ENCODE peak calls at places on chromosomes 7 and 10, in nine cellular contexts. F is psoas muscle; Z is mucosa of descending colon; S is omental fat pad; E is activated CD8-positive, alpha-beta T cell treated with anti-CD3 and anti-CD28 coated beads for 36 hours; R is PC-3; Y is CD8-positive, alpha-beta T cell; K is RWPE2; G is body of pancreas. I is an unnamed sample.

GRCh38 chr7:155216475-155217272 is 81.0 kb upstream of the INSIG1 start:
- ATAC-seq in F (no peak), Z (no peak), S (no peak), E (no peak), R (peak), Y (no peak), K (peak), G (no peak), I (no peak)

GRCh38 chr7:108211382-108212201 is 81.4 kb upstream of the LAMB4 start:
- ATAC-seq in F (no peak), Z (peak), S (no peak), E (no peak), R (peak), Y (no peak), K (peak), G (no peak), I (no peak)

GRCh38 chr7:18361756-18362155 is 133.8 kb upstream of the HDAC9 start:
- ATAC-seq in F (no peak), Z (peak), S (no peak), E (no peak), R (no peak), Y (no peak), K (no peak), G (peak), I (no peak)

GRCh38 chr10:25059990-25060389 is 43.6 kb downstream of the THNSL1 start:
- ATAC-seq in F (peak), Z (peak), S (peak), E (no peak), R (peak), Y (no peak), K (peak), G (peak), I (peak)

GRCh38 chr10:2049560-2049959 is 312.2 kb upstream of the ADARB2 start:
- ATAC-seq in F (no peak), Z (no peak), S (no peak), E (no peak), R (no peak), Y (no peak), K (peak), G (no peak), I (no peak)

GRCh38 chr10:61987537-61987936 is 86.0 kb downstream of the ARID5B start:
- ATAC-seq in F (no peak), Z (peak), S (no peak), E (peak), R (no peak), Y (peak), K (no peak), G (no peak), I (no peak)

GRCh38 chr10:84908491-84908890 is 580.1 kb downstream of the CCSER2 start:
- ATAC-seq in F (no peak), Z (no peak), S (no peak), E (no peak), R (no peak), Y (no peak), K (no peak), G (no peak), I (no peak)

GRCh38 chr10:20088302-20088701 is 272.1 kb downstream of the PLXDC2 start:
- ATAC-seq in F (no peak), Z (peak), S (no peak), E (no peak), R (no peak), Y (no peak), K (no peak), G (no peak), I (no peak)

GRCh38 chr10:72259491-72260214 is 14.1 kb upstream of the DDIT4 start:
- ATAC-seq in F (peak), Z (no peak), S (no peak), E (no peak), R (no peak), Y (no peak), K (no peak), G (no peak), I (no peak)

GRCh38 chr7:152504367-152504766 is 68.6 kb upstream of the KMT2C start:
- ATAC-seq in F (no peak), Z (no peak), S (no peak), E (no peak), R (peak), Y (no peak), K (no peak), G (no peak), I (no peak)

GRCh38 chr7:95718556-95719410 is 53.6 kb upstream of the DYNC1I1 start:
- ATAC-seq in F (no peak), Z (no peak), S (no peak), E (no peak), R (peak), Y (no peak), K (peak), G (no peak), I (no peak)

GRCh38 chr7:116561697-116562483 is 37.1 kb downstream of the CAV1 start:
- ATAC-seq in F (peak), Z (no peak), S (no peak), E (no peak), R (no peak), Y (no peak), K (peak), G (no peak), I (peak)

GRCh38 chr7:4842302-4843064 is 19.3 kb downstream of the PAPOLB start:
- ATAC-seq in F (no peak), Z (peak), S (no peak), E (no peak), R (no peak), Y (no peak), K (no peak), G (peak), I (peak)

GRCh38 chr7:74138334-74138867 is 35.8 kb upstream of the EIF4H start:
- ATAC-seq in F (no peak), Z (no peak), S (no peak), E (no peak), R (no peak), Y (no peak), K (no peak), G (no peak), I (no peak)

GRCh38 chr10:33497338-33497737 is 162.9 kb upstream of the NRP1 start:
- ATAC-seq in F (no peak), Z (no peak), S (no peak), E (no peak), R (no peak), Y (no peak), K (no peak), G (no peak), I (no peak)

GRCh38 chr7:102872460-102872859 is 40.3 kb upstream of the LRRC17 start:
- ATAC-seq in F (no peak), Z (no peak), S (no peak), E (no peak), R (peak), Y (no peak), K (peak), G (no peak), I (no peak)

GRCh38 chr10:1406172-1406975 is 331.0 kb downstream of the ADARB2 start:
- ATAC-seq in F (no peak), Z (no peak), S (no peak), E (no peak), R (no peak), Y (no peak), K (no peak), G (no peak), I (no peak)

GRCh38 chr7:82049442-82049841 is 279.6 kb upstream of the HGF start:
- ATAC-seq in F (no peak), Z (no peak), S (no peak), E (no peak), R (peak), Y (no peak), K (no peak), G (no peak), I (no peak)

GRCh38 chr10:5412277-5412941 is at the start of gene NET1:
- ATAC-seq in F (peak), Z (peak), S (peak), E (peak), R (peak), Y (peak), K (peak), G (peak), I (peak)

DNA sequence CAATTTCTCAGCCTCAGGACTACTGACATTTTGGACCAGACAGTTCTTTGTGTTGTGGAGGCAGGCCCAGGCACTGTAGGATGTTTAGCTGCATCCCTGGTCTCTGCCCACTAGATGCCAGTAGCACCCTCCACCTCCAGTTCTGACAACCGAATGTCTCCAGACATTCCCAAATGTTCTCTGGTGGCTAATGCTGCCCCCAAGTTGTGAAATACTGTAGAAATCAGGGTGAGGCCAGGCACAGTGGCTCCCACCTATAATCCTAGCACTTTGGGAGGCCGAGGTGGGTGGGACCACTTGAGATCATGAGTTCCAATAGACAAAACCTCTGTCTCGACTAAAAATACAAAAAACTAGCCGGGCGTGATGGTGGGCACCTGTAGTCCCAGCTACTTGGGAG is 18.2 kb downstream of the HNRNPF start:
- ATAC-seq in F (peak), Z (peak), S (no peak), E (peak), R (peak), Y (peak), K (peak), G (peak), I (peak)
- TF ChIP-seq CTCF in F (peak), Z (no peak), S (no peak), E (no peak), R (peak), Y (peak), K (peak), G (peak), I (no peak)

DNA sequence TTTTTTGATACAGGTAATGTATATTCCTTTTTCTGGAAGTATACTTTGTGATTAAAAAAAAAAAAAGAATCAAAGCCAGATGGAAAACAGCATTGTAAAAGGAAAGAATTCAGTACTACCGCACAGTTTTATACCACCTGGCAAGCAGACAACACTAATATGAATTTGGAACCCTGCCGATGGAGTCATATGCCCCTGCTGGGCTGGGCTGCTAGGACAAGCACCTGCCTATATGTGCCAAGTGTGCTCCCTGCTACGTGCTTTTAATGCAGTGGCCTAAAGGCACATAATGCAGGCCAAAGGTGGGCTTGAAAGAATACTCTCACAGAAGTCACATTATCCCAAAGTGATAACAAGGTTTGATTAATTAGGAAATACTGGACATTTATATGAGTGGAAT is 29.8 kb upstream of the WAC start:
- ATAC-seq in F (no peak), Z (peak), S (no peak), E (no peak), R (peak), Y (no peak), K (peak), G (peak), I (no peak)
- TF ChIP-seq CTCF in F (no peak), Z (no peak), S (no peak), E (no peak), R (no peak), Y (no peak), K (no peak), G (peak), I (no peak)

DNA sequence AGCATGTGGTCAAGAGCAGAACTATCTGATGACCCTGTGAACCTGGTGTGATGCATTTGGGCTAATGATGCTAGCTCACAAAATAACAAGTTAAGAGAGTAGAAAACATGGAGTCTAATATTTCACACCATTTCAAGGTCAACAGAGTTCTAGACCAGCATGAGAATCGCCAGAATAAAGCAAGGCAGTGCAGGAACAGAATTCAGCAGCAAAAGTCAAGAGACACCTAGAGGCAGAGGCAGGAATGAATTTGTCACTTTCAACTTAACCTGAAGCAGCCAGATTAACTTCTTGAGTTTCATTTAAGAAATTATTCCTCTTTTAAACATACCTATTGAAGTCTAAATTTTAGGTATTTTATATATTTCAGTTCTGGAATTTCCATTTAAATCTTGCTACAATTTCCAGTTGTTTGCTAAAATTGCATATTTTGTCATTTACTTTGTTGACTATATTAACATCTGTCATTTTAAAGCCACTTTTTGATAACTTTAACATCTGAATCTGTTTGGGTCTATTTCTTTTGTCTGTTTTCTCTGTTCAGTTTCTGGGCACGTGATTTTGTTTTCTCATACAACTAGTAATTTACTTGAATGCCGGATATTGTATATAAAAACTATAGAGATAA is 44.2 kb upstream of the PRSS58 start:
- ATAC-seq in F (no peak), Z (no peak), S (no peak), E (peak), R (peak), Y (no peak), K (peak), G (no peak), I (no peak)
- TF ChIP-seq CTCF in F (no peak), Z (no peak), S (no peak), E (peak), R (peak), Y (peak), K (peak), G (peak), I (no peak)

GRCh38 chr7:88402529-88402928 is 95.8 kb upstream of the STEAP4 start:
- ATAC-seq in F (no peak), Z (no peak), S (no peak), E (no peak), R (no peak), Y (no peak), K (no peak), G (no peak), I (no peak)

GRCh38 chr7:88396948-88397322 is 90.2 kb upstream of the STEAP4 start:
- ATAC-seq in F (no peak), Z (no peak), S (no peak), E (peak), R (no peak), Y (no peak), K (no peak), G (no peak), I (no peak)

GRCh38 chr7:88399036-88399435 is 92.3 kb upstream of the STEAP4 start:
- ATAC-seq in F (no peak), Z (no peak), S (no peak), E (no peak), R (no peak), Y (no peak), K (no peak), G (no peak), I (no peak)

GRCh38 chr7:88396295-88396947 is 89.7 kb upstream of the STEAP4 start:
- ATAC-seq in F (no peak), Z (no peak), S (no peak), E (peak), R (no peak), Y (no peak), K (no peak), G (no peak), I (no peak)

DNA sequence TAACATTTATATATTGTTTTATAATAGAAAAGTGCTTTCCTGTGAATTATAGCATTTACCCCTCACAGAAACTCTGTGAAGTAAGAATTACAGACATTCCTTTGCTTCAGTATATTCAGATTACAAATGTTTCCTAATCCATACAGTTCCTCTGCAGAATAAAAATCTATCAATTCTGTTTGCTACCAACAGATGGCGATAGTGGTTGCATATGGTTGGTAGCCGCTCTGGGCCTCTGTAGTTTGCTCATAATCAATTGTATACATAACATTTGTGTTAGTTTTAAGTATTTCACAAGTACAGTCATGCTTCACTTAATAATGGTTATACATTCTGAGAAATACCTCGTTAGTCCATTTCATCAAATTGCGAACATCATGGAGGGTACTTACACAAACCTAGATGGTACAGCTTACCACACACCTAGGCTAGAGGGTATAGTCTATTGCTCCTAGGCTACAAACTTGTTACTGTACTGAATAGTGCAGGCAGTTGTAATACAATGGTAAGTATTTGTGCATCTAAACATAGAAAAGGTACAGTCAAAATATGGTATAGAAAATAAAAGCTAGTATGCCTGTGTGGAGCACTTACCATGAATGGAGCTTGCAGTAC is 94.4 kb upstream of the STEAP4 start:
- ATAC-seq in F (no peak), Z (peak), S (no peak), E (peak), R (peak), Y (no peak), K (peak), G (peak), I (no peak)
- TF ChIP-seq CTCF in F (peak), Z (peak), S (no peak), E (peak), R (peak), Y (peak), K (peak), G (peak), I (peak)